ENCODE peak calls at places on chromosomes 6 and 20, in five cellular contexts. N is AG08396, A is GM12878, M is pulmonary artery endothelial cell, H is germinal center. F is an unnamed sample.

GRCh38 chr6:11974089-11974488 is 38.0 kb upstream of the HIVEP1 start:
- DNase-seq in N (no peak), A (no peak), M (no peak), H (no peak), F (no peak)

GRCh38 chr20:57783956-57784837 is 74.4 kb upstream of the PMEPA1 start:
- DNase-seq in N (no peak), A (no peak), M (no peak), H (no peak), F (no peak)

GRCh38 chr6:136037246-136037884 is 185.9 kb downstream of the PDE7B start:
- DNase-seq in N (no peak), A (no peak), M (peak), H (no peak), F (no peak)

GRCh38 chr6:24154121-24154520 is 28.1 kb downstream of the NRSN1 start:
- DNase-seq in N (no peak), A (no peak), M (no peak), H (no peak), F (no peak)

GRCh38 chr20:16865406-16865805 is 117.2 kb downstream of the OTOR start:
- DNase-seq in N (no peak), A (no peak), M (no peak), H (no peak), F (no peak)

GRCh38 chr6:31477521-31477920 is 20.4 kb upstream of the MICB start:
- DNase-seq in N (no peak), A (no peak), M (no peak), H (no peak), F (no peak)

GRCh38 chr6:163725008-163725941 is 310.8 kb downstream of the QKI start:
- DNase-seq in N (no peak), A (no peak), M (no peak), H (no peak), F (no peak)

GRCh38 chr6:127514396-127515227 is 4.5 kb downstream of the MTCL3 start:
- DNase-seq in N (peak), A (no peak), M (no peak), H (no peak), F (peak)

GRCh38 chr6:133769463-133769862 is 119.5 kb upstream of the TCF21 start:
- DNase-seq in N (no peak), A (no peak), M (no peak), H (no peak), F (no peak)

GRCh38 chr20:46990017-46990810 is 95.6 kb downstream of the EYA2 start:
- DNase-seq in N (no peak), A (no peak), M (no peak), H (no peak), F (no peak)

GRCh38 chr20:52236292-52236691 is 44.7 kb upstream of the ZFP64 start:
- DNase-seq in N (no peak), A (no peak), M (no peak), H (no peak), F (no peak)

GRCh38 chr20:15831201-15831600 is 742.0 kb downstream of the KIF16B start:
- DNase-seq in N (no peak), A (no peak), M (no peak), H (no peak), F (no peak)

GRCh38 chr20:23100021-23100753 is 14.1 kb upstream of the CD93 start:
- DNase-seq in N (no peak), A (no peak), M (no peak), H (no peak), F (no peak)

GRCh38 chr6:157762636-157763035 is 60.4 kb upstream of the SNX9 start:
- DNase-seq in N (no peak), A (no peak), M (no peak), H (peak), F (no peak)

GRCh38 chr6:16898640-16899428 is 137.6 kb upstream of the ATXN1 start:
- DNase-seq in N (no peak), A (no peak), M (no peak), H (no peak), F (no peak)

GRCh38 chr20:56247954-56248782 is at the start of gene MC3R:
- DNase-seq in N (peak), A (no peak), M (peak), H (peak), F (no peak)

GRCh38 chr20:39112196-39112743 is 150.1 kb downstream of the DHX35 start:
- DNase-seq in N (peak), A (no peak), M (no peak), H (peak), F (no peak)

F was measured in GM06990.